ENCODE peak calls at places on chromosomes 7 and 10, in nine cellular contexts. One of them, this sample, is unnamed.

GRCh38 chr10:115956225-115957009 is 316.6 kb downstream of the GFRA1 start:
- DNase-seq in nephron progenitor cell: no peak
- DNase-seq in body of pancreas: no peak
- DNase-seq in NCI-H2029 treated with DMSO at 0.1 percent for 48 hours: no peak
- DNase-seq in mammary epithelial cell: no peak
- DNase-seq in upper lobe of right lung: no peak
- DNase-seq in stimulated activated CD8-positive, alpha-beta memory T cell treated with anti-CD3 and anti-CD28 coated beads, Interleukin-12 subunit alpha, Interleukin-12 subunit beta, amount 100 ng/mL, for 1 hour: no peak
- DNase-seq in H7: no peak
- DNase-seq in AG04449: no peak
- DNase-seq in this sample: no peak

GRCh38 chr10:73553726-73554125 is 37.4 kb downstream of the USP54 start:
- DNase-seq in stimulated activated CD8-positive, alpha-beta memory T cell treated with anti-CD3 and anti-CD28 coated beads, Interleukin-12 subunit alpha, Interleukin-12 subunit beta, amount 100 ng/mL, for 1 hour: no peak
- DNase-seq in mammary epithelial cell: no peak
- DNase-seq in AG04449: no peak
- DNase-seq in H7: no peak
- DNase-seq in body of pancreas: no peak
- DNase-seq in nephron progenitor cell: no peak
- DNase-seq in upper lobe of right lung: no peak
- DNase-seq in NCI-H2029 treated with DMSO at 0.1 percent for 48 hours: no peak
- DNase-seq in this sample: no peak

GRCh38 chr7:233456-234035 is 41.2 kb downstream of the FAM20C start:
- DNase-seq in mammary epithelial cell: no peak
- DNase-seq in nephron progenitor cell: peak; percentile 55
- DNase-seq in NCI-H2029 treated with DMSO at 0.1 percent for 48 hours: no peak
- DNase-seq in upper lobe of right lung: no peak
- DNase-seq in H7: no peak
- DNase-seq in AG04449: no peak
- DNase-seq in body of pancreas: no peak
- DNase-seq in stimulated activated CD8-positive, alpha-beta memory T cell treated with anti-CD3 and anti-CD28 coated beads, Interleukin-12 subunit alpha, Interleukin-12 subunit beta, amount 100 ng/mL, for 1 hour: no peak
- DNase-seq in this sample: peak; percentile 23

GRCh38 chr7:142869434-142869833 is 14.6 kb downstream of the EPHB6 start:
- DNase-seq in mammary epithelial cell: no peak
- DNase-seq in nephron progenitor cell: no peak
- DNase-seq in H7: no peak
- DNase-seq in body of pancreas: no peak
- DNase-seq in stimulated activated CD8-positive, alpha-beta memory T cell treated with anti-CD3 and anti-CD28 coated beads, Interleukin-12 subunit alpha, Interleukin-12 subunit beta, amount 100 ng/mL, for 1 hour: no peak
- DNase-seq in AG04449: no peak
- DNase-seq in upper lobe of right lung: no peak
- DNase-seq in NCI-H2029 treated with DMSO at 0.1 percent for 48 hours: no peak
- DNase-seq in this sample: no peak

GRCh38 chr10:109895095-109895818 is 28.1 kb downstream of the XPNPEP1 start:
- DNase-seq in stimulated activated CD8-positive, alpha-beta memory T cell treated with anti-CD3 and anti-CD28 coated beads, Interleukin-12 subunit alpha, Interleukin-12 subunit beta, amount 100 ng/mL, for 1 hour: no peak
- DNase-seq in mammary epithelial cell: no peak
- DNase-seq in body of pancreas: peak; percentile 36
- DNase-seq in NCI-H2029 treated with DMSO at 0.1 percent for 48 hours: no peak
- DNase-seq in H7: no peak
- DNase-seq in upper lobe of right lung: no peak
- DNase-seq in AG04449: no peak
- DNase-seq in nephron progenitor cell: no peak
- DNase-seq in this sample: peak; percentile 81

GRCh38 chr10:119315128-119316001 is 108.0 kb downstream of the GRK5 start:
- DNase-seq in nephron progenitor cell: peak; percentile 31
- DNase-seq in stimulated activated CD8-positive, alpha-beta memory T cell treated with anti-CD3 and anti-CD28 coated beads, Interleukin-12 subunit alpha, Interleukin-12 subunit beta, amount 100 ng/mL, for 1 hour: peak; percentile 57
- DNase-seq in upper lobe of right lung: no peak
- DNase-seq in H7: peak; percentile 73
- DNase-seq in AG04449: peak; percentile 80
- DNase-seq in NCI-H2029 treated with DMSO at 0.1 percent for 48 hours: no peak
- DNase-seq in body of pancreas: no peak
- DNase-seq in mammary epithelial cell: peak; percentile 73
- DNase-seq in this sample: no peak

GRCh38 chr7:54888067-54888735 is 129.2 kb upstream of the SEC61G start:
- DNase-seq in H7: peak; percentile 35
- DNase-seq in NCI-H2029 treated with DMSO at 0.1 percent for 48 hours: no peak
- DNase-seq in AG04449: no peak
- DNase-seq in body of pancreas: no peak
- DNase-seq in stimulated activated CD8-positive, alpha-beta memory T cell treated with anti-CD3 and anti-CD28 coated beads, Interleukin-12 subunit alpha, Interleukin-12 subunit beta, amount 100 ng/mL, for 1 hour: no peak
- DNase-seq in upper lobe of right lung: no peak
- DNase-seq in nephron progenitor cell: peak; percentile 52
- DNase-seq in mammary epithelial cell: no peak
- DNase-seq in this sample: peak; percentile 14

GRCh38 chr7:130896898-130897514 is 163.0 kb upstream of the KLF14 start:
- DNase-seq in body of pancreas: peak; percentile 73
- DNase-seq in H7: peak; percentile 83
- DNase-seq in NCI-H2029 treated with DMSO at 0.1 percent for 48 hours: peak; percentile 45
- DNase-seq in upper lobe of right lung: peak; percentile 86
- DNase-seq in nephron progenitor cell: peak; percentile 76
- DNase-seq in AG04449: no peak
- DNase-seq in stimulated activated CD8-positive, alpha-beta memory T cell treated with anti-CD3 and anti-CD28 coated beads, Interleukin-12 subunit alpha, Interleukin-12 subunit beta, amount 100 ng/mL, for 1 hour: peak; percentile 59
- DNase-seq in mammary epithelial cell: no peak
- DNase-seq in this sample: peak; percentile 89

GRCh38 chr7:93043393-93043985 is 74.3 kb downstream of the SAMD9 start:
- DNase-seq in body of pancreas: peak; percentile 8
- DNase-seq in nephron progenitor cell: peak; percentile 74
- DNase-seq in upper lobe of right lung: no peak
- DNase-seq in NCI-H2029 treated with DMSO at 0.1 percent for 48 hours: no peak
- DNase-seq in H7: peak; percentile 82
- DNase-seq in stimulated activated CD8-positive, alpha-beta memory T cell treated with anti-CD3 and anti-CD28 coated beads, Interleukin-12 subunit alpha, Interleukin-12 subunit beta, amount 100 ng/mL, for 1 hour: no peak
- DNase-seq in mammary epithelial cell: peak; percentile 97
- DNase-seq in AG04449: peak; percentile 95
- DNase-seq in this sample: peak; percentile 84

GRCh38 chr7:65216469-65216868 is 157.2 kb upstream of the ZNF92 start:
- DNase-seq in upper lobe of right lung: peak; percentile 71
- DNase-seq in H7: peak; percentile 39
- DNase-seq in nephron progenitor cell: peak; percentile 62
- DNase-seq in NCI-H2029 treated with DMSO at 0.1 percent for 48 hours: peak; percentile 89
- DNase-seq in stimulated activated CD8-positive, alpha-beta memory T cell treated with anti-CD3 and anti-CD28 coated beads, Interleukin-12 subunit alpha, Interleukin-12 subunit beta, amount 100 ng/mL, for 1 hour: peak; percentile 50
- DNase-seq in mammary epithelial cell: peak; percentile 52
- DNase-seq in AG04449: no peak
- DNase-seq in body of pancreas: peak; percentile 85
- DNase-seq in this sample: peak; percentile 77

GRCh38 chr7:69070476-69070875 is 527.8 kb upstream of the AUTS2 start:
- DNase-seq in nephron progenitor cell: no peak
- DNase-seq in NCI-H2029 treated with DMSO at 0.1 percent for 48 hours: no peak
- DNase-seq in body of pancreas: no peak
- DNase-seq in upper lobe of right lung: no peak
- DNase-seq in AG04449: no peak
- DNase-seq in H7: no peak
- DNase-seq in stimulated activated CD8-positive, alpha-beta memory T cell treated with anti-CD3 and anti-CD28 coated beads, Interleukin-12 subunit alpha, Interleukin-12 subunit beta, amount 100 ng/mL, for 1 hour: no peak
- DNase-seq in mammary epithelial cell: no peak
- DNase-seq in this sample: no peak

GRCh38 chr7:104973909-104974415 is 40.0 kb upstream of the KMT2E start:
- DNase-seq in nephron progenitor cell: no peak
- DNase-seq in upper lobe of right lung: no peak
- DNase-seq in NCI-H2029 treated with DMSO at 0.1 percent for 48 hours: no peak
- DNase-seq in mammary epithelial cell: peak; percentile 68
- DNase-seq in stimulated activated CD8-positive, alpha-beta memory T cell treated with anti-CD3 and anti-CD28 coated beads, Interleukin-12 subunit alpha, Interleukin-12 subunit beta, amount 100 ng/mL, for 1 hour: no peak
- DNase-seq in H7: no peak
- DNase-seq in AG04449: no peak
- DNase-seq in body of pancreas: no peak
- DNase-seq in this sample: peak; percentile 92

GRCh38 chr7:159049266-159050025 is 95.2 kb downstream of the VIPR2 start:
- DNase-seq in body of pancreas: no peak
- DNase-seq in nephron progenitor cell: no peak
- DNase-seq in AG04449: no peak
- DNase-seq in NCI-H2029 treated with DMSO at 0.1 percent for 48 hours: no peak
- DNase-seq in mammary epithelial cell: no peak
- DNase-seq in H7: peak; percentile 28
- DNase-seq in stimulated activated CD8-positive, alpha-beta memory T cell treated with anti-CD3 and anti-CD28 coated beads, Interleukin-12 subunit alpha, Interleukin-12 subunit beta, amount 100 ng/mL, for 1 hour: no peak
- DNase-seq in upper lobe of right lung: peak; percentile 26
- DNase-seq in this sample: no peak

GRCh38 chr10:18601321-18601720 is 50.1 kb downstream of the NSUN6 start:
- DNase-seq in upper lobe of right lung: no peak
- DNase-seq in body of pancreas: no peak
- DNase-seq in stimulated activated CD8-positive, alpha-beta memory T cell treated with anti-CD3 and anti-CD28 coated beads, Interleukin-12 subunit alpha, Interleukin-12 subunit beta, amount 100 ng/mL, for 1 hour: no peak
- DNase-seq in H7: no peak
- DNase-seq in NCI-H2029 treated with DMSO at 0.1 percent for 48 hours: no peak
- DNase-seq in AG04449: no peak
- DNase-seq in nephron progenitor cell: no peak
- DNase-seq in mammary epithelial cell: no peak
- DNase-seq in this sample: no peak

GRCh38 chr7:142813262-142813661 is 41.6 kb upstream of the EPHB6 start:
- DNase-seq in H7: no peak
- DNase-seq in nephron progenitor cell: no peak
- DNase-seq in mammary epithelial cell: no peak
- DNase-seq in upper lobe of right lung: no peak
- DNase-seq in stimulated activated CD8-positive, alpha-beta memory T cell treated with anti-CD3 and anti-CD28 coated beads, Interleukin-12 subunit alpha, Interleukin-12 subunit beta, amount 100 ng/mL, for 1 hour: no peak
- DNase-seq in body of pancreas: no peak
- DNase-seq in NCI-H2029 treated with DMSO at 0.1 percent for 48 hours: no peak
- DNase-seq in AG04449: peak; percentile 59
- DNase-seq in this sample: no peak

GRCh38 chr7:92586403-92586802 is 3.8 kb downstream of the FAM133B start:
- DNase-seq in upper lobe of right lung: no peak
- DNase-seq in H7: no peak
- DNase-seq in stimulated activated CD8-positive, alpha-beta memory T cell treated with anti-CD3 and anti-CD28 coated beads, Interleukin-12 subunit alpha, Interleukin-12 subunit beta, amount 100 ng/mL, for 1 hour: no peak
- DNase-seq in AG04449: no peak
- DNase-seq in body of pancreas: no peak
- DNase-seq in mammary epithelial cell: no peak
- DNase-seq in NCI-H2029 treated with DMSO at 0.1 percent for 48 hours: no peak
- DNase-seq in nephron progenitor cell: no peak
- DNase-seq in this sample: no peak

GRCh38 chr10:4701016-4701415 is 125.0 kb upstream of the AKR1E2 start:
- DNase-seq in stimulated activated CD8-positive, alpha-beta memory T cell treated with anti-CD3 and anti-CD28 coated beads, Interleukin-12 subunit alpha, Interleukin-12 subunit beta, amount 100 ng/mL, for 1 hour: no peak
- DNase-seq in H7: no peak
- DNase-seq in nephron progenitor cell: no peak
- DNase-seq in upper lobe of right lung: no peak
- DNase-seq in body of pancreas: no peak
- DNase-seq in AG04449: no peak
- DNase-seq in NCI-H2029 treated with DMSO at 0.1 percent for 48 hours: no peak
- DNase-seq in mammary epithelial cell: no peak
- DNase-seq in this sample: no peak

GRCh38 chr7:30896783-30897617 is 14.7 kb upstream of the AQP1 start:
- DNase-seq in stimulated activated CD8-positive, alpha-beta memory T cell treated with anti-CD3 and anti-CD28 coated beads, Interleukin-12 subunit alpha, Interleukin-12 subunit beta, amount 100 ng/mL, for 1 hour: no peak
- DNase-seq in nephron progenitor cell: no peak
- DNase-seq in H7: no peak
- DNase-seq in AG04449: no peak
- DNase-seq in upper lobe of right lung: peak; percentile 89
- DNase-seq in mammary epithelial cell: no peak
- DNase-seq in body of pancreas: peak; percentile 88
- DNase-seq in NCI-H2029 treated with DMSO at 0.1 percent for 48 hours: no peak
- DNase-seq in this sample: no peak

GRCh38 chr10:71631007-71631859 is 88.3 kb downstream of the C10orf105 start:
- DNase-seq in nephron progenitor cell: no peak
- DNase-seq in body of pancreas: no peak
- DNase-seq in NCI-H2029 treated with DMSO at 0.1 percent for 48 hours: no peak
- DNase-seq in AG04449: no peak
- DNase-seq in mammary epithelial cell: no peak
- DNase-seq in stimulated activated CD8-positive, alpha-beta memory T cell treated with anti-CD3 and anti-CD28 coated beads, Interleukin-12 subunit alpha, Interleukin-12 subunit beta, amount 100 ng/mL, for 1 hour: no peak
- DNase-seq in upper lobe of right lung: no peak
- DNase-seq in H7: peak; percentile 88
- DNase-seq in this sample: no peak

GRCh38 chr7:100396421-100396982 is 23.2 kb downstream of the PILRA start:
- DNase-seq in body of pancreas: no peak
- DNase-seq in mammary epithelial cell: no peak
- DNase-seq in nephron progenitor cell: no peak
- DNase-seq in upper lobe of right lung: no peak
- DNase-seq in stimulated activated CD8-positive, alpha-beta memory T cell treated with anti-CD3 and anti-CD28 coated beads, Interleukin-12 subunit alpha, Interleukin-12 subunit beta, amount 100 ng/mL, for 1 hour: no peak
- DNase-seq in H7: no peak
- DNase-seq in AG04449: no peak
- DNase-seq in NCI-H2029 treated with DMSO at 0.1 percent for 48 hours: no peak
- DNase-seq in this sample: no peak

GRCh38 chr10:13528138-13528874 is 508 bp downstream of the BEND7 start:
- DNase-seq in AG04449: no peak
- DNase-seq in body of pancreas: peak; percentile 26
- DNase-seq in stimulated activated CD8-positive, alpha-beta memory T cell treated with anti-CD3 and anti-CD28 coated beads, Interleukin-12 subunit alpha, Interleukin-12 subunit beta, amount 100 ng/mL, for 1 hour: no peak
- DNase-seq in nephron progenitor cell: peak; percentile 69
- DNase-seq in mammary epithelial cell: no peak
- DNase-seq in H7: peak; percentile 82
- DNase-seq in upper lobe of right lung: peak; percentile 69
- DNase-seq in NCI-H2029 treated with DMSO at 0.1 percent for 48 hours: no peak
- DNase-seq in this sample: peak; percentile 70

GRCh38 chr10:131774618-131775443 is 126.0 kb upstream of the PPP2R2D start:
- DNase-seq in body of pancreas: no peak
- DNase-seq in stimulated activated CD8-positive, alpha-beta memory T cell treated with anti-CD3 and anti-CD28 coated beads, Interleukin-12 subunit alpha, Interleukin-12 subunit beta, amount 100 ng/mL, for 1 hour: no peak
- DNase-seq in upper lobe of right lung: no peak
- DNase-seq in mammary epithelial cell: no peak
- DNase-seq in H7: no peak
- DNase-seq in AG04449: no peak
- DNase-seq in NCI-H2029 treated with DMSO at 0.1 percent for 48 hours: no peak
- DNase-seq in nephron progenitor cell: peak; percentile 30
- DNase-seq in this sample: no peak

GRCh38 chr10:29344073-29344820 is 55.4 kb downstream of the LYZL1 start:
- DNase-seq in mammary epithelial cell: peak; percentile 62
- DNase-seq in upper lobe of right lung: no peak
- DNase-seq in nephron progenitor cell: no peak
- DNase-seq in body of pancreas: no peak
- DNase-seq in stimulated activated CD8-positive, alpha-beta memory T cell treated with anti-CD3 and anti-CD28 coated beads, Interleukin-12 subunit alpha, Interleukin-12 subunit beta, amount 100 ng/mL, for 1 hour: no peak
- DNase-seq in NCI-H2029 treated with DMSO at 0.1 percent for 48 hours: no peak
- DNase-seq in AG04449: no peak
- DNase-seq in H7: peak; percentile 23
- DNase-seq in this sample: peak; percentile 53

GRCh38 chr7:27914409-27914808 is 174.4 kb downstream of the TAX1BP1 start:
- DNase-seq in stimulated activated CD8-positive, alpha-beta memory T cell treated with anti-CD3 and anti-CD28 coated beads, Interleukin-12 subunit alpha, Interleukin-12 subunit beta, amount 100 ng/mL, for 1 hour: no peak
- DNase-seq in upper lobe of right lung: no peak
- DNase-seq in NCI-H2029 treated with DMSO at 0.1 percent for 48 hours: no peak
- DNase-seq in nephron progenitor cell: no peak
- DNase-seq in AG04449: no peak
- DNase-seq in mammary epithelial cell: no peak
- DNase-seq in H7: no peak
- DNase-seq in body of pancreas: no peak
- DNase-seq in this sample: no peak

GRCh38 chr7:141072548-141073172 is 1.2 kb upstream of the TMEM178B start:
- DNase-seq in AG04449: no peak
- DNase-seq in H7: peak; percentile 76
- DNase-seq in upper lobe of right lung: peak; percentile 65
- DNase-seq in NCI-H2029 treated with DMSO at 0.1 percent for 48 hours: no peak
- DNase-seq in body of pancreas: peak; percentile 65
- DNase-seq in stimulated activated CD8-positive, alpha-beta memory T cell treated with anti-CD3 and anti-CD28 coated beads, Interleukin-12 subunit alpha, Interleukin-12 subunit beta, amount 100 ng/mL, for 1 hour: no peak
- DNase-seq in mammary epithelial cell: peak; percentile 53
- DNase-seq in nephron progenitor cell: peak; percentile 49
- DNase-seq in this sample: peak; percentile 41

GRCh38 chr7:45583296-45583695 is 9.1 kb downstream of the ADCY1 start:
- DNase-seq in NCI-H2029 treated with DMSO at 0.1 percent for 48 hours: peak; percentile 15
- DNase-seq in body of pancreas: no peak
- DNase-seq in H7: no peak
- DNase-seq in AG04449: no peak
- DNase-seq in mammary epithelial cell: no peak
- DNase-seq in stimulated activated CD8-positive, alpha-beta memory T cell treated with anti-CD3 and anti-CD28 coated beads, Interleukin-12 subunit alpha, Interleukin-12 subunit beta, amount 100 ng/mL, for 1 hour: no peak
- DNase-seq in nephron progenitor cell: no peak
- DNase-seq in upper lobe of right lung: no peak
- DNase-seq in this sample: peak; percentile 42